ENCODE peak calls at places on chromosomes 4 and X, in five cellular contexts. R, K, H, X and W are unnamed samples.

GRCh38 chr4:137819964-137820383 is 287.7 kb upstream of the PCDH18 start:
- DNase-seq in R (peak; percentile 72), K (peak; percentile 64), H (no peak), X (peak; percentile 72), W (peak; percentile 14)

GRCh38 chr4:42136371-42136770 is 16.1 kb downstream of the BEND4 start:
- DNase-seq in K (no peak), H (no peak), R (no peak), X (no peak), W (peak; percentile 39)

GRCh38 chr4:21032246-21032645 is 332.0 kb downstream of the PACRGL start:
- DNase-seq in X (no peak), R (no peak), H (no peak), K (no peak), W (no peak)

GRCh38 chrX:84363054-84363453 is 139.2 kb downstream of the HDX start:
- DNase-seq in X (no peak), R (no peak), H (no peak), K (peak; percentile 44), W (no peak)

GRCh38 chr4:72767903-72768817 is 199.1 kb upstream of the ADAMTS3 start:
- DNase-seq in R (no peak), H (no peak), X (peak; percentile 49), K (peak; percentile 78), W (peak; percentile 10)

GRCh38 chrX:132786217-132786616 is 172.2 kb downstream of the HS6ST2 start:
- DNase-seq in R (no peak), H (no peak), K (peak; percentile 2), X (no peak), W (no peak)

GRCh38 chrX:63809158-63809557 is 24.1 kb upstream of the ARHGEF9 start:
- DNase-seq in H (no peak), X (no peak), R (no peak), K (no peak), W (no peak)

GRCh38 chrX:5726246-5726645 is 502.4 kb downstream of the NLGN4X start:
- DNase-seq in H (no peak), K (no peak), R (no peak), X (no peak), W (no peak)

GRCh38 chr4:15003441-15003890 is 1.2 kb downstream of the CPEB2 start:
- DNase-seq in X (peak; percentile 7), K (peak; percentile 74), R (peak; percentile 63), H (peak; percentile 63), W (peak; percentile 74)

GRCh38 chr4:69858683-69859082 is 1.3 kb downstream of the SULT1E1 start:
- DNase-seq in H (no peak), X (peak; percentile 92), K (no peak), R (no peak), W (no peak)

GRCh38 chr4:186701273-186701672 is 22.4 kb downstream of the FAT1 start:
- DNase-seq in X (no peak), R (peak; percentile 91), H (no peak), K (peak; percentile 75), W (peak; percentile 89)

GRCh38 chr4:7267829-7268228 is 75.5 kb downstream of the SORCS2 start:
- DNase-seq in X (no peak), K (no peak), H (no peak), R (no peak), W (no peak)

GRCh38 chr4:125283702-125284279 is 31.0 kb upstream of the FAT4 start:
- DNase-seq in H (no peak), X (peak; percentile 56), K (peak; percentile 54), R (peak; percentile 18), W (no peak)

GRCh38 chr4:56986952-56987351 is 8.3 kb downstream of the POLR2B start:
- DNase-seq in K (no peak), X (no peak), R (no peak), H (no peak), W (no peak)

GRCh38 chr4:123826896-123827295 is 430.3 kb downstream of the SPRY1 start:
- DNase-seq in R (no peak), K (peak; percentile 59), X (peak; percentile 50), H (no peak), W (no peak)

DNA sequence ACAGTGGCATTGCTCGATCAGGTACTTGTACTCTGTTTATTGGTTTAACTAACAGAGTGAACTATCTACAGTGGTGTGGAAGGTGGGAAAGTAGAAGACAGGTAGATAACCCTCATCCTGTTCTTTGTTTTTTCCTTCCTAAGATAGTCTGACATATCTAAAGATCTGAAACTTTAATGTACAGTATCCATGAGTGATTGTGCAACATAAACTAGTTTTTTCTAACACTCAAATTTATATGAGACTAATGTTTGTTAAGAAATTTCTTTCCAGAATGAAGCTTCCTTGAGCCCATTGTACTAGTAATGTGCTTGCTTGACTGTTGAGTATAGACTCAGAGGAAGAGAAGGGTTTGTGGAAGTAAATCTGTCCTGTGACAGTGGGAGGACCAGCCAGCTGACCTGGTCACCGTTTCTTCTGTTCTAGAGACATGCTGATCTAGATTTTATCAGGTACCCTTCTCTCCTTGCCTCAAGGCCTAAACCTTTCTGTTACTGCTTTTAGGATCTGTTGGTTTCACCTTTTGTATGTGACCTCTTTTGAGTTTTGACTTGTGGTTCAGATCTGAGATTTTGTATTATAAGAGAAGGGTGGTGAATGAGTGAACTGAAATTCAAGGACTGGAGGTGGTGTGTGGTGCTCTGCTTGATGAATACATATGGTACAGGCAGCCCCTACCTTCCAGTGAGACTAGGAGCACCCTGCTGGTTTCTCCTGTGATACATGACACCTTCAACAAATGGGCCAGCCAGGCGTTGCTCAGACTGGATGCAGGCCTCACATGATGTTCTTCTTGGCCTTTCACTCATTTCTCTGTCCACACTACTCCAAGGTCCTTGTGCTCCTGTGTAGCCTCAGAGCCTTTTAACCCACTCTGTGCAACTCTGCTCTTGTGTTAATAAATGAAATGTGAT is 66.9 kb downstream of the FNIP2 start:
- DNase-seq in X (no peak), K (no peak), H (no peak), R (peak; percentile 9), W (no peak)
- H3K36me3 ChIP-seq in X (no peaks in the 10 kb centered on the region), K (peaks cover 26% of the 10 kb centered on the region), H (peaks cover 56% of the 10 kb centered on the region), R (no peaks in the 10 kb centered on the region), W (no peaks in the 10 kb centered on the region)

GRCh38 chr4:165780735-165781134 is 92.3 kb upstream of the TLL1 start:
- DNase-seq in K (no peak), R (no peak), H (no peak), X (no peak), W (no peak)
- H3K4me3 ChIP-seq in K (no peak overlapping the region), R (no peak overlapping the region), H (no peak overlapping the region), X (no peak overlapping the region), W (no peak overlapping the region)

DNA sequence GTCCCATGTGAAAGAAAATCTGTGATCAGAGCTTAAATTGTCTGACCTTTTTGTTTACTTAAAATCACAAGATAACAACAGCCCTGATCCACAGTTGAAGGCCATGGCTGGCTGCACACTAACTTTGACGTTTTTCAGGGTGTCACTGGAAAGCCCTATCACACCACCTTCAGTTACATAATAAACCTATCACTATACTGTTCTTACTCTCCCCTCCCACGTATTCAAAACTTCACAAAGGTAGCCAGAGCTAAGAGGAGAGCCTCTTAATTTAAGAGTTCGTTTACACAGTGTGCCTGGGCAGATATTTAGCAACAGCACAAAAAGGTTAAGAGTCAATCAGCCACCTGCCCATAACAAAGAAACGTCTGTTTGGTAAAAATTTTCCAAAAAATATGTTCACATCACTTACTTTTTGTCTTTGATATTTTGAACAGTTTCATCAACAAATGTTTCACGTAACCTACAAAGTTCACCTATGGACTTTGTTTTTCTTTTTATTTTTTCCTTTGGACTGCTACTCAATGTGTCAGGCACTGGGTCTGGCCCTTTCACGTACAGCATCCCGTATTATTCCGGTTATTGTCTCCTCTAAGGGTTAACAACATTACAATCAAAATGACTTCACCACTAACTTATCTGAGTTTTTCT is 25.0 kb downstream of the RFC1 start:
- DNase-seq in X (no peak), K (no peak), R (no peak), H (no peak), W (no peak)
- H3K36me3 ChIP-seq in X (no peaks in the 10 kb centered on the region), K (peaks cover 8% of the 10 kb centered on the region), R (peaks cover 10% of the 10 kb centered on the region), H (peaks cover 26% of the 10 kb centered on the region), W (no peaks in the 10 kb centered on the region)

GRCh38 chr4:109816894-109817293 is 1.3 kb downstream of the GAR1 start:
- DNase-seq in K (peak; percentile 23), H (no peak), R (no peak), X (no peak), W (no peak)
- H3K4me3 ChIP-seq in K (peak overlapping the region; percentile 99), H (peak overlapping the region; percentile 80), R (peak overlapping the region; percentile 62), X (no peak overlapping the region), W (no peak overlapping the region)

GRCh38 chr4:1736820-1737219 is 15.5 kb downstream of the TACC3 start:
- DNase-seq in R (no peak), H (no peak), K (no peak), X (no peak), W (no peak)

GRCh38 chr4:1740021-1740545 is 18.8 kb downstream of the TACC3 start:
- DNase-seq in H (no peak), K (no peak), X (no peak), R (no peak), W (no peak)

GRCh38 chr4:1737666-1738065 is 16.3 kb downstream of the TACC3 start:
- DNase-seq in K (no peak), X (no peak), H (no peak), R (no peak), W (no peak)

GRCh38 chr4:1739358-1739757 is 18.0 kb downstream of the TACC3 start:
- DNase-seq in H (no peak), K (no peak), R (no peak), X (no peak), W (no peak)

DNA sequence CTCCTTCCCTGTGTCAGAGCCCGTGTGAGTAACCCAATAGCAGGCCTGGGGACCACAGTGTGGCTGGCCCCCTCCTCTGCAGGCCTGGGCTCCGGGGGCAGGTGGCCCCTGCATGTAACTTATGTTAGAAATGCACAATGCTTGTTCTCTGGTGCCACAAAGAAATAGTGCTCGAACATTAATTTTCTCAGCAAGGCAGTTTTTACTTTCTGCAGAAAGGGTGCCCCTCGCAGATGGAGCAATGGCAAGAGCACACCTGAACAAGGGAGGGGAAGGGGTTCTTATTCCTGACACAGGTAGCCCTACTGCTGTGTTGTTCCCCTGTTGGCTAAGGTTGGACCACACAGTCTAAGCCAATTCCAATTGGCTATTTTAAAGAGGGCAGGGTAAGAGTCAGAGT is 17.1 kb downstream of the TACC3 start:
- DNase-seq in X (no peak), R (no peak), H (no peak), K (no peak), W (no peak)
- H3K36me3 ChIP-seq in X (peaks cover 16% of the 10 kb centered on the region), R (no peaks in the 10 kb centered on the region), H (peaks cover 93% of the 10 kb centered on the region), K (peaks cover 17% of the 10 kb centered on the region), W (peaks cover 55% of the 10 kb centered on the region)

GRCh38 chrX:153032397-153033118 is 23.7 kb upstream of the PNMA3 start:
- DNase-seq in H (peak; percentile 75), R (peak; percentile 69), X (no peak), K (peak; percentile 74), W (peak; percentile 84)
- H3K4me3 ChIP-seq in H (peak overlapping the region; percentile 31), R (peak overlapping the region; percentile 36), X (peak overlapping the region; percentile 23), K (peak overlapping the region; percentile 70), W (peak overlapping the region; percentile 16)

GRCh38 chrX:16687514-16687913 is 25.0 kb downstream of the CTPS2 start:
- DNase-seq in X (no peak), K (peak; percentile 28), R (no peak), H (no peak), W (no peak)
- H3K36me3 ChIP-seq in X (peaks cover 5% of the 10 kb centered on the region), K (no peaks in the 10 kb centered on the region), R (peaks cover 32% of the 10 kb centered on the region), H (peaks cover 47% of the 10 kb centered on the region), W (peaks cover 40% of the 10 kb centered on the region)

DNA sequence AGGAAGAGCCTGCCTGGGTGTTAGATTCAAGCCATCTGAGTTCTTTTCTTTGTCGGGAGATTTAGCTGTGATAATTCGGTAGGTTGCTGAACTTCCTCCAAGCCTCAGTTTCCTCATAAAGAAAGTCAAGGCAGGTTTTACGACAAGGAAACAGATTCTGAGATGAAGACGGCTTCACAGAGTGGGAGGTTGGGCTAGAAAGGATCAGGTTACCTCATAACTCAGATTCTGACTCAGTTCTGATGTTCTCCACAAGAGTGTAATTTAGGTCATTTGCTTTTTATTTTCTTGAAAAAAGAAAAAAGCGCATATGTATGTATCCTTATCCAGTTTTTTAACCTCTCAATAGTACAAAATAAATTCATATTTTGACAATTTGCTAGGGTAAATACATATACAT is 47.2 kb upstream of the ELOVL6 start:
- DNase-seq in X (peak; percentile 68), H (no peak), K (peak; percentile 71), R (no peak), W (no peak)
- H3K4me3 ChIP-seq in X (no peak overlapping the region), H (no peak overlapping the region), K (peak overlapping the region; percentile 9), R (no peak overlapping the region), W (no peak overlapping the region)